ENCODE peak calls at places on chromosome 21, in seven cellular contexts. C, B, Q, D, Y, F and T are unnamed samples.

GRCh38 chr21:45388011-45388521 is 16.9 kb upstream of the COL18A1 start:
- DNase-seq in C (no peak), Y (no peak), B (no peak), Q (no peak), D (peak; percentile 57), F (no peak), T (peak; percentile 28)

GRCh38 chr21:37266515-37267221 is 466 bp downstream of the VPS26C start:
- DNase-seq in Q (peak; percentile 50), B (no peak), C (no peak), D (no peak), Y (peak; percentile 63), F (no peak), T (no peak)

GRCh38 chr21:45979141-45979631 is 2.4 kb upstream of the COL6A1 start:
- DNase-seq in Q (no peak), C (no peak), Y (no peak), F (no peak), D (no peak), B (no peak), T (no peak)

GRCh38 chr21:44449473-44450363 is 5.6 kb upstream of the LRRC3 start:
- DNase-seq in B (no peak), F (no peak), Y (no peak), D (no peak), C (no peak), Q (no peak), T (peak; percentile 62)

GRCh38 chr21:34813266-34813886 is 144.6 kb downstream of the CLIC6 start:
- DNase-seq in B (no peak), C (no peak), F (no peak), Y (no peak), Q (no peak), D (no peak), T (no peak)

GRCh38 chr21:37281993-37282392 is 14.9 kb upstream of the VPS26C start:
- DNase-seq in Q (peak; percentile 47), B (no peak), D (no peak), C (no peak), F (no peak), Y (no peak), T (no peak)

GRCh38 chr21:35274923-35275322 is 225.8 kb upstream of the RUNX1 start:
- DNase-seq in Q (no peak), F (no peak), D (no peak), B (no peak), C (no peak), Y (no peak), T (no peak)

GRCh38 chr21:29335720-29336119 is 37.0 kb downstream of the BACH1 start:
- DNase-seq in D (no peak), B (no peak), C (no peak), Y (no peak), Q (no peak), F (no peak), T (no peak)

GRCh38 chr21:37245151-37245550 is 22.0 kb downstream of the VPS26C start:
- DNase-seq in B (no peak), D (no peak), F (no peak), Q (no peak), C (no peak), Y (no peak), T (no peak)

GRCh38 chr21:32096411-32096810 is 182.4 kb downstream of the MIS18A start:
- DNase-seq in D (no peak), Q (no peak), C (peak; percentile 38), B (no peak), F (no peak), Y (peak; percentile 6), T (no peak)

GRCh38 chr21:45662623-45663015 is 19.1 kb downstream of the PCBP3 start:
- DNase-seq in F (no peak), C (no peak), D (no peak), Q (no peak), B (no peak), Y (no peak), T (no peak)

GRCh38 chr21:16192900-16193299 is 463.1 kb downstream of the USP25 start:
- DNase-seq in Y (no peak), C (no peak), F (no peak), B (no peak), D (no peak), Q (no peak), T (no peak)

GRCh38 chr21:45865106-45865835 is 116.3 kb upstream of the COL6A1 start:
- DNase-seq in B (no peak), C (no peak), Q (no peak), Y (no peak), F (no peak), D (no peak), T (no peak)

GRCh38 chr21:35002879-35003722 is 46.0 kb downstream of the RUNX1 start:
- DNase-seq in B (no peak), Y (no peak), D (no peak), C (no peak), F (no peak), Q (no peak), T (no peak)

GRCh38 chr21:16181024-16181423 is 451.2 kb downstream of the USP25 start:
- DNase-seq in B (no peak), C (no peak), Q (no peak), D (no peak), Y (no peak), F (no peak), T (no peak)

GRCh38 chr21:41333752-41334151 is 17.2 kb downstream of the FAM3B start:
- DNase-seq in B (no peak), D (no peak), F (no peak), C (no peak), Q (no peak), Y (no peak), T (no peak)

GRCh38 chr21:46187251-46187650 is 3.0 kb upstream of the SPATC1L start:
- DNase-seq in D (no peak), Y (no peak), B (no peak), C (no peak), Q (no peak), F (no peak), T (no peak)

GRCh38 chr21:18529253-18529652 is 125.7 kb upstream of the TMPRSS15 start:
- DNase-seq in C (no peak), Y (peak; percentile 46), Q (no peak), F (no peak), D (no peak), B (no peak), T (no peak)

GRCh38 chr21:36471254-36471723 is 8.6 kb downstream of the CLDN14 start:
- DNase-seq in Y (peak; percentile 68), F (no peak), D (no peak), Q (no peak), B (no peak), C (no peak), T (no peak)

GRCh38 chr21:26495283-26495849 is 77.7 kb downstream of the CYYR1 start:
- DNase-seq in Q (no peak), F (no peak), B (no peak), Y (no peak), D (no peak), C (no peak), T (no peak)

GRCh38 chr21:42233067-42233981 is 14.4 kb downstream of the ABCG1 start:
- DNase-seq in B (peak; percentile 46), F (peak; percentile 68), D (peak; percentile 75), Y (no peak), C (peak; percentile 55), Q (peak; percentile 57), T (peak; percentile 41)

GRCh38 chr21:37341254-37341960 is 25.2 kb upstream of the DYRK1A start:
- DNase-seq in D (no peak), C (no peak), Y (no peak), F (no peak), Q (no peak), B (no peak), T (no peak)

GRCh38 chr21:16539041-16539440 is 809.3 kb downstream of the USP25 start:
- DNase-seq in C (no peak), Q (no peak), Y (no peak), F (no peak), B (no peak), D (no peak), T (no peak)

GRCh38 chr21:33650230-33650629 is 7.9 kb downstream of the ITSN1 start:
- DNase-seq in B (no peak), C (no peak), F (no peak), D (no peak), Q (no peak), Y (no peak), T (no peak)

GRCh38 chr21:33801424-33802405 is 113.9 kb downstream of the ATP5PO start:
- DNase-seq in D (no peak), Q (peak; percentile 91), B (no peak), F (no peak), C (no peak), Y (peak; percentile 69), T (no peak)

GRCh38 chr21:31536138-31536537 is 123.4 kb upstream of the SOD1 start:
- DNase-seq in Q (no peak), D (no peak), F (no peak), Y (no peak), B (no peak), C (no peak), T (no peak)

GRCh38 chr21:38948377-38948776 is 142.6 kb downstream of the ETS2 start:
- DNase-seq in Q (no peak), D (no peak), Y (no peak), F (no peak), C (no peak), B (no peak), T (no peak)